ENCODE peak calls at places on chromosomes 11 and 22, in seven cellular contexts. One of them, this sample, is unnamed.

GRCh38 chr11:11243258-11243789 is 109.7 kb downstream of the CSNK2A3 start:
- DNase-seq in choroid plexus epithelial cell: no peak
- DNase-seq in GM12865: no peak
- DNase-seq in cardiac muscle cell: no peak
- DNase-seq in HFF-Myc: no peak
- DNase-seq in WERI-Rb-1: no peak
- DNase-seq in IMR-90: no peak
- DNase-seq in this sample: no peak

GRCh38 chr11:44899959-44900358 is 50.7 kb downstream of the TP53I11 start:
- DNase-seq in WERI-Rb-1: peak; percentile 53
- DNase-seq in IMR-90: peak; percentile 71
- DNase-seq in HFF-Myc: peak; percentile 33
- DNase-seq in GM12865: peak; percentile 71
- DNase-seq in cardiac muscle cell: peak; percentile 73
- DNase-seq in choroid plexus epithelial cell: peak; percentile 66
- DNase-seq in this sample: peak; percentile 69

GRCh38 chr11:82315093-82315492 is 418.6 kb downstream of the FAM181B start:
- DNase-seq in WERI-Rb-1: peak; percentile 64
- DNase-seq in IMR-90: no peak
- DNase-seq in GM12865: peak; percentile 42
- DNase-seq in choroid plexus epithelial cell: no peak
- DNase-seq in HFF-Myc: no peak
- DNase-seq in cardiac muscle cell: no peak
- DNase-seq in this sample: no peak

GRCh38 chr11:2884424-2884815 is 1.2 kb downstream of the CDKN1C start:
- DNase-seq in IMR-90: no peak
- DNase-seq in WERI-Rb-1: peak; percentile 43
- DNase-seq in cardiac muscle cell: peak; percentile 65
- DNase-seq in GM12865: no peak
- DNase-seq in HFF-Myc: no peak
- DNase-seq in choroid plexus epithelial cell: peak; percentile 30
- DNase-seq in this sample: peak; percentile 32

GRCh38 chr11:34719303-34719848 is 98.5 kb downstream of the EHF start:
- DNase-seq in WERI-Rb-1: no peak
- DNase-seq in choroid plexus epithelial cell: peak; percentile 26
- DNase-seq in GM12865: no peak
- DNase-seq in HFF-Myc: no peak
- DNase-seq in IMR-90: peak; percentile 3
- DNase-seq in cardiac muscle cell: no peak
- DNase-seq in this sample: no peak

GRCh38 chr11:35292290-35292689 is 127.1 kb downstream of the SLC1A2 start:
- DNase-seq in IMR-90: no peak
- DNase-seq in WERI-Rb-1: no peak
- DNase-seq in cardiac muscle cell: no peak
- DNase-seq in choroid plexus epithelial cell: no peak
- DNase-seq in GM12865: no peak
- DNase-seq in HFF-Myc: no peak
- DNase-seq in this sample: no peak

GRCh38 chr11:76588455-76589325 is 81.9 kb downstream of the LRRC32 start:
- DNase-seq in cardiac muscle cell: peak; percentile 80
- DNase-seq in HFF-Myc: no peak
- DNase-seq in GM12865: peak; percentile 28
- DNase-seq in choroid plexus epithelial cell: peak; percentile 53
- DNase-seq in IMR-90: peak; percentile 25
- DNase-seq in WERI-Rb-1: no peak
- DNase-seq in this sample: peak; percentile 76

GRCh38 chr22:47240116-47240515 is 477.7 kb downstream of the TBC1D22A start:
- DNase-seq in GM12865: no peak
- DNase-seq in WERI-Rb-1: no peak
- DNase-seq in HFF-Myc: no peak
- DNase-seq in choroid plexus epithelial cell: no peak
- DNase-seq in cardiac muscle cell: no peak
- DNase-seq in IMR-90: no peak
- DNase-seq in this sample: no peak

GRCh38 chr11:69369945-69370344 is 76.0 kb downstream of the MYEOV start:
- DNase-seq in IMR-90: no peak
- DNase-seq in choroid plexus epithelial cell: no peak
- DNase-seq in WERI-Rb-1: peak; percentile 47
- DNase-seq in HFF-Myc: no peak
- DNase-seq in cardiac muscle cell: no peak
- DNase-seq in GM12865: no peak
- DNase-seq in this sample: no peak

GRCh38 chr11:83827940-83828554 is 541.9 kb upstream of the CCDC90B start:
- DNase-seq in HFF-Myc: no peak
- DNase-seq in cardiac muscle cell: peak; percentile 57
- DNase-seq in IMR-90: peak; percentile 52
- DNase-seq in GM12865: peak; percentile 52
- DNase-seq in WERI-Rb-1: peak; percentile 16
- DNase-seq in choroid plexus epithelial cell: peak; percentile 69
- DNase-seq in this sample: peak; percentile 62

GRCh38 chr22:32378703-32379272 is 21.1 kb downstream of the RFPL3 start:
- DNase-seq in cardiac muscle cell: peak; percentile 36
- DNase-seq in WERI-Rb-1: peak; percentile 73
- DNase-seq in GM12865: peak; percentile 34
- DNase-seq in IMR-90: peak; percentile 18
- DNase-seq in HFF-Myc: no peak
- DNase-seq in choroid plexus epithelial cell: peak; percentile 61
- DNase-seq in this sample: peak; percentile 29

GRCh38 chr11:6055569-6055968 is 25.0 kb upstream of the OR56A1 start:
- DNase-seq in cardiac muscle cell: no peak
- DNase-seq in HFF-Myc: no peak
- DNase-seq in GM12865: no peak
- DNase-seq in WERI-Rb-1: no peak
- DNase-seq in IMR-90: no peak
- DNase-seq in choroid plexus epithelial cell: no peak
- DNase-seq in this sample: no peak

GRCh38 chr11:15629690-15630321 is 515.1 kb downstream of the INSC start:
- DNase-seq in choroid plexus epithelial cell: peak; percentile 23
- DNase-seq in HFF-Myc: no peak
- DNase-seq in IMR-90: no peak
- DNase-seq in WERI-Rb-1: peak; percentile 49
- DNase-seq in cardiac muscle cell: peak; percentile 39
- DNase-seq in GM12865: peak; percentile 25
- DNase-seq in this sample: peak; percentile 16

GRCh38 chr22:19756288-19757128 is 4.1 kb upstream of the TBX1 start:
- DNase-seq in cardiac muscle cell: no peak
- DNase-seq in WERI-Rb-1: peak; percentile 32
- DNase-seq in GM12865: peak; percentile 62
- DNase-seq in choroid plexus epithelial cell: peak; percentile 19
- DNase-seq in HFF-Myc: no peak
- DNase-seq in IMR-90: no peak
- DNase-seq in this sample: no peak
- TF ChIP-seq CTCF in cardiac muscle cell: peak; percentile 47
- TF ChIP-seq CTCF in WERI-Rb-1: no peak
- TF ChIP-seq CTCF in GM12865: peak; percentile 59
- TF ChIP-seq CTCF in choroid plexus epithelial cell: peak; percentile 53
- TF ChIP-seq CTCF in HFF-Myc: peak; percentile 52
- TF ChIP-seq CTCF in IMR-90: peak; percentile 37
- TF ChIP-seq CTCF in this sample: peak; percentile 23

GRCh38 chr11:112881461-112881860 is 79.8 kb upstream of the NCAM1 start:
- DNase-seq in HFF-Myc: no peak
- DNase-seq in IMR-90: no peak
- DNase-seq in GM12865: no peak
- DNase-seq in choroid plexus epithelial cell: peak; percentile 16
- DNase-seq in WERI-Rb-1: no peak
- DNase-seq in cardiac muscle cell: peak; percentile 51
- DNase-seq in this sample: peak; percentile 13
- H3K4me3 ChIP-seq in HFF-Myc: no peak overlapping the region
- H3K4me3 ChIP-seq in IMR-90: no peak overlapping the region
- H3K4me3 ChIP-seq in GM12865: no peak overlapping the region
- H3K4me3 ChIP-seq in choroid plexus epithelial cell: no peak overlapping the region
- H3K4me3 ChIP-seq in WERI-Rb-1: no peak overlapping the region
- H3K4me3 ChIP-seq in cardiac muscle cell: peak overlapping the region; percentile 24
- H3K4me3 ChIP-seq in this sample: no peak overlapping the region

GRCh38 chr11:101885631-101886030 is 29.2 kb upstream of the CEP126 start:
- DNase-seq in IMR-90: no peak
- DNase-seq in WERI-Rb-1: no peak
- DNase-seq in choroid plexus epithelial cell: no peak
- DNase-seq in HFF-Myc: no peak
- DNase-seq in cardiac muscle cell: no peak
- DNase-seq in GM12865: no peak
- DNase-seq in this sample: no peak

GRCh38 chr11:101881586-101881985 is 33.2 kb upstream of the CEP126 start:
- DNase-seq in WERI-Rb-1: no peak
- DNase-seq in choroid plexus epithelial cell: no peak
- DNase-seq in IMR-90: peak; percentile 30
- DNase-seq in GM12865: no peak
- DNase-seq in cardiac muscle cell: no peak
- DNase-seq in HFF-Myc: no peak
- DNase-seq in this sample: no peak

DNA sequence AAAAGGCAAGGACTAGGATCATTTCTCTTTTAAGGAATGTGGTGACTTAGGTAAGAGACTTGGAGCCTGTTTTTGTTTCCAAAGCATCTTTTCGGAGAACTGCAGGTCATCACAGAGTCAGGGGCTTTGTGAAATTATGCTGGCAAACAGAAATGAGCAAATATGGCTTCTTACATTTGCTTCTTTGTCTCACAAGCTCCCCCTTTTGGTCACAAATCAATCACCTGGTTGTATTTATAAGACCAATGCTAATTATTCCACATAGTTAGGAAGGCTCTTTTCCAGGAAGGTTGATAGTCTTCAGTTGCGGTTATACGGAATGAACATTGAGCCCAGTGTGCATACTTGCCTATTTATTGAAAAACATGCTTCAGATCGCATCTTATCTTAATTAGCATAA is 34.6 kb upstream of the CEP126 start:
- DNase-seq in HFF-Myc: peak; percentile 29
- DNase-seq in WERI-Rb-1: peak; percentile 8
- DNase-seq in GM12865: peak; percentile 54
- DNase-seq in IMR-90: peak; percentile 79
- DNase-seq in cardiac muscle cell: peak; percentile 83
- DNase-seq in choroid plexus epithelial cell: peak; percentile 91
- DNase-seq in this sample: peak; percentile 86
- TF ChIP-seq CTCF in HFF-Myc: peak; percentile 38
- TF ChIP-seq CTCF in WERI-Rb-1: peak; percentile 41
- TF ChIP-seq CTCF in GM12865: peak; percentile 40
- TF ChIP-seq CTCF in IMR-90: peak; percentile 53
- TF ChIP-seq CTCF in cardiac muscle cell: peak; percentile 63
- TF ChIP-seq CTCF in choroid plexus epithelial cell: peak; percentile 71
- TF ChIP-seq CTCF in this sample: peak; percentile 65

GRCh38 chr11:66543263-66544107 is 2.4 kb downstream of the ZDHHC24 start:
- DNase-seq in WERI-Rb-1: peak; percentile 89
- DNase-seq in cardiac muscle cell: peak; percentile 68
- DNase-seq in HFF-Myc: peak; percentile 27
- DNase-seq in GM12865: peak; percentile 90
- DNase-seq in choroid plexus epithelial cell: peak; percentile 66
- DNase-seq in IMR-90: peak; percentile 57
- DNase-seq in this sample: peak; percentile 61
- H3K4me3 ChIP-seq in WERI-Rb-1: no peak overlapping the region
- H3K4me3 ChIP-seq in cardiac muscle cell: no peak overlapping the region
- H3K4me3 ChIP-seq in HFF-Myc: no peak overlapping the region
- H3K4me3 ChIP-seq in GM12865: peak overlapping the region; percentile 88
- H3K4me3 ChIP-seq in choroid plexus epithelial cell: peak overlapping the region; percentile 22
- H3K4me3 ChIP-seq in IMR-90: no peak overlapping the region
- H3K4me3 ChIP-seq in this sample: no peak overlapping the region

DNA sequence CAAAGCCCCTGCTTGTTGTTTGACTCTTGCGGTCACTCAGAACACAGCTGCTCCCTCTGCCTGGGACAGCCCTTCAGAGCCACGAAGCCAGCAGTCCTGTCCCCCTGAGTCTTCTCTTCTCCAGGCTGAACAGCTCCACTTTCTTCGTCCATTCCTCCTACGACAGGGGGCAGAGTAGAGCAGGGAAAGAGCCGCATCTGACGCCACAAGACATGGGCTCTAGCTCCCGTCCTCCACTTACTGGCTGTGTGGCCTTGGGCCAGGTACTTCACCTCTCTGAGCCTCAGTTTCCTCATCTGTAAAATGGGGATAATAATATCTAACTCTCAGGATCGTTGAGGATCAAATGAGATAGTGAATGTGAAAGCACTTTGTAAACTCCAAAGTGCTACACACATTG is 29.9 kb downstream of the CHRDL2 start:
- DNase-seq in IMR-90: no peak
- DNase-seq in HFF-Myc: no peak
- DNase-seq in WERI-Rb-1: no peak
- DNase-seq in cardiac muscle cell: no peak
- DNase-seq in choroid plexus epithelial cell: peak; percentile 41
- DNase-seq in GM12865: peak; percentile 55
- DNase-seq in this sample: no peak
- TF ChIP-seq CTCF in IMR-90: peak; percentile 22
- TF ChIP-seq CTCF in HFF-Myc: peak; percentile 26
- TF ChIP-seq CTCF in WERI-Rb-1: peak; percentile 25
- TF ChIP-seq CTCF in cardiac muscle cell: peak; percentile 29
- TF ChIP-seq CTCF in choroid plexus epithelial cell: peak; percentile 50
- TF ChIP-seq CTCF in GM12865: peak; percentile 53
- TF ChIP-seq CTCF in this sample: peak; percentile 25

This sample was measured in fibroblast of pulmonary artery.